ENCODE peak calls at places on chromosomes 1 and 21, in five cellular contexts. One of them, this sample, is unnamed.

GRCh38 chr1:167107456-167107855 is 13.6 kb downstream of the STYXL2 start:
- DNase-seq in T-helper 2 cell: no peak
- DNase-seq in A172: no peak
- DNase-seq in amygdala: no peak
- DNase-seq in psoas muscle: no peak
- DNase-seq in this sample: no peak

GRCh38 chr1:243253927-243254232 is 1.2 kb downstream of the CEP170 start:
- DNase-seq in T-helper 2 cell: no peak
- DNase-seq in A172: no peak
- DNase-seq in amygdala: no peak
- DNase-seq in psoas muscle: no peak
- DNase-seq in this sample: no peak

GRCh38 chr1:239879321-239880170 is 212.1 kb upstream of the FMN2 start:
- DNase-seq in T-helper 2 cell: no peak
- DNase-seq in A172: peak
- DNase-seq in amygdala: no peak
- DNase-seq in psoas muscle: no peak
- DNase-seq in this sample: no peak

GRCh38 chr1:152442765-152443164 is 28.7 kb upstream of the CRNN start:
- DNase-seq in T-helper 2 cell: no peak
- DNase-seq in A172: peak
- DNase-seq in amygdala: no peak
- DNase-seq in psoas muscle: no peak
- DNase-seq in this sample: no peak

GRCh38 chr21:44380876-44381275 is 27.5 kb downstream of the TRPM2 start:
- DNase-seq in T-helper 2 cell: no peak
- DNase-seq in A172: no peak
- DNase-seq in amygdala: no peak
- DNase-seq in psoas muscle: no peak
- DNase-seq in this sample: no peak

GRCh38 chr1:76239470-76239918 is 164.9 kb downstream of the ST6GALNAC3 start:
- DNase-seq in T-helper 2 cell: no peak
- DNase-seq in A172: peak
- DNase-seq in amygdala: no peak
- DNase-seq in psoas muscle: no peak
- DNase-seq in this sample: no peak

GRCh38 chr1:235821361-235821981 is 45.2 kb downstream of the LYST start:
- DNase-seq in T-helper 2 cell: no peak
- DNase-seq in A172: no peak
- DNase-seq in amygdala: no peak
- DNase-seq in psoas muscle: no peak
- DNase-seq in this sample: peak

GRCh38 chr21:29300547-29301138 is 1.9 kb downstream of the BACH1 start:
- DNase-seq in T-helper 2 cell: no peak
- DNase-seq in A172: no peak
- DNase-seq in amygdala: no peak
- DNase-seq in psoas muscle: no peak
- DNase-seq in this sample: no peak

GRCh38 chr1:111559736-111560279 is 56.4 kb upstream of the ADORA3 start:
- DNase-seq in T-helper 2 cell: no peak
- DNase-seq in A172: no peak
- DNase-seq in amygdala: no peak
- DNase-seq in psoas muscle: no peak
- DNase-seq in this sample: peak

GRCh38 chr1:111620412-111620971 is 903 bp downstream of the RAP1A start:
- DNase-seq in T-helper 2 cell: no peak
- DNase-seq in A172: no peak
- DNase-seq in amygdala: no peak
- DNase-seq in psoas muscle: no peak
- DNase-seq in this sample: no peak

GRCh38 chr1:70278710-70279109 is 57.5 kb downstream of the SRSF11 start:
- DNase-seq in T-helper 2 cell: no peak
- DNase-seq in A172: no peak
- DNase-seq in amygdala: no peak
- DNase-seq in psoas muscle: no peak
- DNase-seq in this sample: no peak

GRCh38 chr1:42931911-42932422 is 26.7 kb downstream of the SLC2A1 start:
- DNase-seq in T-helper 2 cell: no peak
- DNase-seq in A172: peak
- DNase-seq in amygdala: no peak
- DNase-seq in psoas muscle: peak
- DNase-seq in this sample: no peak